ENCODE peak calls at places on chromosomes 12 and 14, in four cellular contexts. J, G, Q and N are unnamed samples.

GRCh38 chr14:73732006-73732405 is 17.8 kb upstream of the PNMA1 start:
- DNase-seq in G (no peak), Q (no peak), J (no peak), N (no peak)

GRCh38 chr12:107317751-107318553 is 224.6 kb upstream of the CRY1 start:
- DNase-seq in G (peak), Q (peak), J (peak), N (peak)

GRCh38 chr12:124921200-124922008 is 7.0 kb upstream of the UBC start:
- DNase-seq in J (no peak), G (peak), Q (no peak), N (peak)

GRCh38 chr14:64394973-64395633 is 7.0 kb downstream of the MTHFD1 start:
- DNase-seq in G (no peak), J (no peak), Q (no peak), N (no peak)

GRCh38 chr14:70601162-70601561 is 707 bp upstream of the MED6 start:
- DNase-seq in J (no peak), Q (no peak), G (peak), N (no peak)

GRCh38 chr12:108231909-108232434 is 102.9 kb downstream of the WSCD2 start:
- DNase-seq in Q (no peak), J (no peak), G (no peak), N (no peak)

GRCh38 chr12:31368666-31369361 is 42.9 kb upstream of the SINHCAF start:
- DNase-seq in J (no peak), G (no peak), Q (no peak), N (no peak)

GRCh38 chr12:132106921-132107320 is 37.2 kb downstream of the DDX51 start:
- DNase-seq in Q (no peak), G (peak), J (no peak), N (no peak)

GRCh38 chr12:31897791-31898503 is 61.3 kb upstream of the RESF1 start:
- DNase-seq in G (no peak), Q (no peak), J (no peak), N (no peak)

GRCh38 chr14:68349900-68350323 is 443.0 kb downstream of the ZFP36L1 start:
- DNase-seq in J (no peak), Q (no peak), G (no peak), N (no peak)

GRCh38 chr14:103209054-103209453 is 85.8 kb downstream of the TNFAIP2 start:
- DNase-seq in G (no peak), J (no peak), Q (no peak), N (no peak)

GRCh38 chr12:123075591-123076171 is 75.2 kb downstream of the PITPNM2 start:
- DNase-seq in Q (peak), G (peak), J (no peak), N (no peak)

GRCh38 chr12:1130164-1130563 is 139.1 kb downstream of the ERC1 start:
- DNase-seq in G (peak), Q (no peak), J (no peak), N (no peak)

GRCh38 chr12:21627924-21628323 is 23.3 kb upstream of the GYS2 start:
- DNase-seq in Q (no peak), G (no peak), J (no peak), N (no peak)